ENCODE peak calls at places on chromosome 9, in five cellular contexts. One of them, this sample, is unnamed.

GRCh38 chr9:114081441-114082016 is 3.4 kb upstream of the AMBP start:
- DNase-seq in MCF 10A: no peak
- DNase-seq in iPS-NIHi11: no peak
- DNase-seq in aorta: no peak
- DNase-seq in GM23338: no peak
- DNase-seq in this sample: no peak

GRCh38 chr9:125694478-125694877 is 12.5 kb downstream of the MAPKAP1 start:
- DNase-seq in aorta: no peak
- DNase-seq in GM23338: peak
- DNase-seq in MCF 10A: no peak
- DNase-seq in iPS-NIHi11: no peak
- DNase-seq in this sample: no peak

GRCh38 chr9:79623799-79624721 is 52.3 kb downstream of the TLE4 start:
- DNase-seq in aorta: no peak
- DNase-seq in iPS-NIHi11: no peak
- DNase-seq in GM23338: no peak
- DNase-seq in MCF 10A: peak
- DNase-seq in this sample: peak

GRCh38 chr9:15541862-15542261 is 11.0 kb upstream of the CCDC171 start:
- DNase-seq in MCF 10A: no peak
- DNase-seq in GM23338: no peak
- DNase-seq in iPS-NIHi11: no peak
- DNase-seq in aorta: no peak
- DNase-seq in this sample: no peak

GRCh38 chr9:34123682-34124081 is 2.8 kb downstream of the DCAF12 start:
- DNase-seq in MCF 10A: no peak
- DNase-seq in GM23338: no peak
- DNase-seq in iPS-NIHi11: no peak
- DNase-seq in aorta: no peak
- DNase-seq in this sample: no peak

GRCh38 chr9:73176450-73176875 is 24.8 kb downstream of the ANXA1 start:
- DNase-seq in MCF 10A: peak
- DNase-seq in aorta: no peak
- DNase-seq in GM23338: peak
- DNase-seq in iPS-NIHi11: no peak
- DNase-seq in this sample: no peak

GRCh38 chr9:98401140-98402025 is 145.9 kb upstream of the TBC1D2 start:
- DNase-seq in GM23338: peak
- DNase-seq in iPS-NIHi11: no peak
- DNase-seq in MCF 10A: no peak
- DNase-seq in aorta: no peak
- DNase-seq in this sample: no peak

GRCh38 chr9:133713211-133713959 is 24.8 kb downstream of the SARDH start:
- DNase-seq in iPS-NIHi11: no peak
- DNase-seq in aorta: peak
- DNase-seq in MCF 10A: no peak
- DNase-seq in GM23338: no peak
- DNase-seq in this sample: no peak

GRCh38 chr9:75228893-75229292 is 140.6 kb downstream of the OSTF1 start:
- DNase-seq in iPS-NIHi11: no peak
- DNase-seq in aorta: no peak
- DNase-seq in GM23338: no peak
- DNase-seq in MCF 10A: no peak
- DNase-seq in this sample: no peak

GRCh38 chr9:120393386-120394057 is 186.4 kb downstream of the CDK5RAP2 start:
- DNase-seq in MCF 10A: peak
- DNase-seq in GM23338: no peak
- DNase-seq in iPS-NIHi11: no peak
- DNase-seq in aorta: no peak
- DNase-seq in this sample: no peak

GRCh38 chr9:120916573-120916972 is 10.0 kb downstream of the TRAF1 start:
- DNase-seq in iPS-NIHi11: no peak
- DNase-seq in aorta: peak
- DNase-seq in GM23338: peak
- DNase-seq in MCF 10A: peak
- DNase-seq in this sample: no peak

GRCh38 chr9:35342221-35342620 is 147.7 kb upstream of the RUSC2 start:
- DNase-seq in aorta: no peak
- DNase-seq in GM23338: no peak
- DNase-seq in MCF 10A: no peak
- DNase-seq in iPS-NIHi11: no peak
- DNase-seq in this sample: no peak

GRCh38 chr9:94931725-94932124 is 205.2 kb downstream of the AOPEP start:
- DNase-seq in aorta: no peak
- DNase-seq in iPS-NIHi11: no peak
- DNase-seq in MCF 10A: no peak
- DNase-seq in GM23338: no peak
- DNase-seq in this sample: no peak

GRCh38 chr9:123434619-123435240 is 78.7 kb downstream of the CRB2 start:
- DNase-seq in GM23338: peak
- DNase-seq in aorta: peak
- DNase-seq in iPS-NIHi11: peak
- DNase-seq in MCF 10A: no peak
- DNase-seq in this sample: no peak

GRCh38 chr9:89463986-89464901 is 33.7 kb downstream of the SEMA4D start:
- DNase-seq in aorta: peak
- DNase-seq in iPS-NIHi11: no peak
- DNase-seq in GM23338: no peak
- DNase-seq in MCF 10A: no peak
- DNase-seq in this sample: peak

GRCh38 chr9:81683704-81684103 is 5.6 kb downstream of the TLE1 start:
- DNase-seq in aorta: no peak
- DNase-seq in GM23338: no peak
- DNase-seq in iPS-NIHi11: no peak
- DNase-seq in MCF 10A: no peak
- DNase-seq in this sample: no peak

GRCh38 chr9:14441976-14442651 is 128.2 kb upstream of the NFIB start:
- DNase-seq in GM23338: peak
- DNase-seq in MCF 10A: peak
- DNase-seq in aorta: no peak
- DNase-seq in iPS-NIHi11: peak
- DNase-seq in this sample: no peak

GRCh38 chr9:82363236-82363635 is 374.7 kb downstream of the SPATA31D1 start:
- DNase-seq in iPS-NIHi11: no peak
- DNase-seq in aorta: no peak
- DNase-seq in GM23338: no peak
- DNase-seq in MCF 10A: no peak
- DNase-seq in this sample: no peak